ENCODE peak calls at places on chromosomes 16 and 17, in ten cellular contexts. P is AG08395; X is LHCN-M2; Q is C1 segment of cervical spinal cord; M is K562; D is SK-N-DZ; O is CD8-positive, alpha-beta T cell; R is stimulated activated CD4-positive, alpha-beta T cell treated with anti-CD3 and anti-CD28 coated beads, Interleukin-2, amount 100 ng/mL, for 24 hours; C is head of caudate nucleus; N is NCI-H2081. E is an unnamed sample.

GRCh38 chr17:59469786-59470485 is 95.5 kb upstream of the DHX40 start:
- DNase-seq in P (no peak), X (no peak), Q (no peak), M (no peak), D (no peak), O (no peak), R (no peak), C (no peak), N (no peak), E (no peak)

GRCh38 chr16:75225678-75226515 is 7.1 kb downstream of the CTRB1 start:
- DNase-seq in P (no peak), X (no peak), Q (no peak), M (no peak), D (no peak), O (no peak), R (no peak), C (no peak), N (no peak), E (no peak)

GRCh38 chr17:45221081-45221996 is at the start of gene FMNL1:
- DNase-seq in P (no peak), X (no peak), Q (no peak), M (peak; percentile 65), D (no peak), O (peak; percentile 70), R (peak; percentile 61), C (peak; percentile 58), N (peak; percentile 20), E (peak; percentile 65)

GRCh38 chr16:50667497-50668367 is 13.4 kb downstream of the SNX20 start:
- DNase-seq in P (no peak), X (no peak), Q (no peak), M (no peak), D (no peak), O (no peak), R (no peak), C (no peak), N (no peak), E (no peak)

GRCh38 chr17:74429604-74430384 is 2.1 kb upstream of the GPRC5C start:
- DNase-seq in P (no peak), X (no peak), Q (no peak), M (no peak), D (no peak), O (no peak), R (no peak), C (no peak), N (no peak), E (no peak)

GRCh38 chr16:60077791-60078280 is 1343.7 kb upstream of the GOT2 start:
- DNase-seq in P (no peak), X (no peak), Q (no peak), M (no peak), D (no peak), O (no peak), R (no peak), C (no peak), N (no peak), E (no peak)

GRCh38 chr17:40545660-40546059 is 19.6 kb downstream of the CCR7 start:
- DNase-seq in P (no peak), X (no peak), Q (no peak), M (no peak), D (no peak), O (no peak), R (no peak), C (no peak), N (no peak), E (no peak)

GRCh38 chr17:13182450-13182849 is 164.6 kb upstream of the ELAC2 start:
- DNase-seq in P (no peak), X (no peak), Q (no peak), M (no peak), D (no peak), O (no peak), R (no peak), C (no peak), N (no peak), E (no peak)

GRCh38 chr17:46212634-46213435 is 19.6 kb upstream of the KANSL1 start:
- DNase-seq in P (peak; percentile 93), X (peak; percentile 61), Q (no peak), M (peak; percentile 82), D (peak; percentile 76), O (peak; percentile 63), R (peak; percentile 66), C (peak; percentile 72), N (peak; percentile 63), E (peak; percentile 76)

E was measured in CD4-positive, alpha-beta memory T cell.